ENCODE peak calls at places on chromosome 5, in ten cellular contexts. Q is A549, U is stomach, L is tibial nerve, Z is sigmoid colon, I is transverse colon, E is K562, B is suprapubic skin, R is H1, N is ovary. A is an unnamed sample.
A peak's percentile ranks its signal among the peaks of the same experiment; 100 is the strongest.

GRCh38 chr5:56876325-56876724 is 33.1 kb upstream of the SETD9 start:
- DNase-seq in Q (no peak), U (no peak), L (no peak), Z (no peak), I (no peak), E (no peak), B (no peak), R (no peak), N (no peak), A (no peak)

GRCh38 chr5:169650701-169651331 is 13.7 kb downstream of the DOCK2 start:
- DNase-seq in Q (peak; percentile 29), U (no peak), L (no peak), Z (no peak), I (no peak), E (peak; percentile 21), B (no peak), R (no peak), N (no peak), A (no peak)

GRCh38 chr5:14316471-14316870 is 173.3 kb downstream of the TRIO start:
- DNase-seq in Q (no peak), U (no peak), L (no peak), Z (no peak), I (no peak), E (no peak), B (no peak), R (no peak), N (peak; percentile 79), A (no peak)

GRCh38 chr5:6315580-6315979 is 62.8 kb downstream of the MED10 start:
- DNase-seq in Q (no peak), U (no peak), L (no peak), Z (no peak), I (no peak), E (no peak), B (no peak), R (no peak), N (no peak), A (peak; percentile 50)

GRCh38 chr5:82909816-82910215 is 167.4 kb downstream of the TMEM167A start:
- DNase-seq in Q (no peak), U (no peak), L (no peak), Z (no peak), I (no peak), E (no peak), B (no peak), R (no peak), N (no peak), A (no peak)

GRCh38 chr5:119453045-119453383 is 717 bp downstream of the HSD17B4 start:
- DNase-seq in Q (peak; percentile 14), U (peak; percentile 56), L (peak; percentile 24), Z (no peak), I (peak; percentile 36), E (peak; percentile 12), B (no peak), R (no peak), N (no peak), A (no peak)

GRCh38 chr5:82164109-82164956 is 113.8 kb downstream of the RPS23 start:
- DNase-seq in Q (peak; percentile 86), U (no peak), L (no peak), Z (no peak), I (no peak), E (no peak), B (no peak), R (no peak), N (no peak), A (no peak)

GRCh38 chr5:55231476-55232193 is 1.8 kb downstream of the CCNO start:
- DNase-seq in Q (no peak), U (no peak), L (no peak), Z (no peak), I (peak; percentile 51), E (no peak), B (no peak), R (peak; percentile 62), N (peak; percentile 44), A (peak; percentile 91)

GRCh38 chr5:16603701-16604100 is 13.1 kb downstream of the RETREG1 start:
- DNase-seq in Q (no peak), U (no peak), L (no peak), Z (no peak), I (no peak), E (no peak), B (no peak), R (no peak), N (no peak), A (no peak)

GRCh38 chr5:33891731-33892418 is at the start of gene ADAMTS12:
- DNase-seq in Q (peak; percentile 18), U (no peak), L (no peak), Z (peak; percentile 77), I (peak; percentile 24), E (peak; percentile 18), B (peak; percentile 82), R (peak; percentile 81), N (peak; percentile 76), A (no peak)

GRCh38 chr5:40828690-40829661 is 6.0 kb downstream of the RPL37 start:
- DNase-seq in Q (no peak), U (no peak), L (no peak), Z (no peak), I (no peak), E (no peak), B (no peak), R (no peak), N (no peak), A (peak; percentile 53)
- TF ChIP-seq POLR2A in Q (no peak), U (no peak), L (no peak), Z (no peak), I (no peak), E (peak; percentile 87), B (no peak), R (peak; percentile 93), N (no peak), A (no peak)

GRCh38 chr5:134465856-134466240 is 54.2 kb upstream of the CDKN2AIPNL start:
- DNase-seq in Q (peak; percentile 92), U (peak; percentile 93), L (peak; percentile 83), Z (peak; percentile 96), I (peak; percentile 94), E (peak; percentile 98), B (peak; percentile 94), R (peak; percentile 95), N (peak; percentile 95), A (peak; percentile 95)
- H3K27ac ChIP-seq in Q (peak overlapping the region; percentile 99), U (peak overlapping the region; percentile 96), L (peak overlapping the region; percentile 99), Z (peak overlapping the region; percentile 96), I (peak overlapping the region; percentile 99), E (peak overlapping the region; percentile 99), B (peak overlapping the region; percentile 98), R (peak overlapping the region; percentile 75), N (peak overlapping the region; percentile 81), A (peak overlapping the region; percentile 96)

DNA sequence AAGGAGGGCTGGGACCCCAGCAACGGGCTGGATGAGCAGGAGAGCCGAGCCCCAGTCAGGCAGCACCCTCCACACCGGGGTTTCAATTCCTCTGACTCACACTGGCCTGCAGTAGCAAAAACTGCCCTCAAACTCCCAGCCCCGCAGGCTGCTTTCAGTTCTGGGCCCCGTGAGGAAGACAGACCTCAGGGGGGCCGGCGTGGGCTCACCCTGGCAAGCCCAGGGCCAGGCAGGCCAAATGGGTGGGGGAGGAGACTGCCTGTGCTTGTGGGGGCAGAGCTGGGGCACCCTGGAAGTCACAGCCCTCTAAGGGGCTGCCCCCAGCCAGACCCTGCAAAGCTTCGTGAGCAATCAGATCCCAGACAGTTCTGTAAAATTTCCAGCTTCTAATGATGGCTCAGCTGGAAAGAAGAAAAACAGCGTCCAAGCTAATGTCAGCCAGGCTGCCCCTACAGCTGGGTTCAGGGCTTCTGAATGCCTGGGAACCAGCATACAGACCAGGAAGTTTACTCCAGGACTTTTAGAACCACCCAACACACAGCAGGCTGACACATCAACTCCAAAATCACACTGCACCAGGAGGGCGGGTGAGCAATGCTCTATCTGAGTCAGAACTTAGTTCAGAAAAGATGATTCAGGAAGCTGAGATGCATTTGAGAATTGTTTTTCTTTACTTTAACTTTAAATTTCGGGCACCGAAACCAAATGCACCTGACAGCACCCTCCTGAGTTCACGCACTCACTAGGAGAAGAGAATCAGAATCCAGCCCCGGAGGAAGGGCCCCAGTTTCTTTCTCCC is 34.7 kb downstream of the LPCAT1 start:
- DNase-seq in Q (no peak), U (no peak), L (no peak), Z (no peak), I (no peak), E (no peak), B (no peak), R (no peak), N (no peak), A (no peak)
- TF ChIP-seq EP300 in Q (no peak), U (no peak), L (no peak), Z (no peak), I (no peak), E (no peak), B (no peak), R (no peak), N (no peak), A (no peak)

GRCh38 chr5:138468133-138468965 is 3.1 kb downstream of the EGR1 start:
- DNase-seq in Q (peak; percentile 59), U (no peak), L (no peak), Z (no peak), I (no peak), E (no peak), B (no peak), R (no peak), N (no peak), A (no peak)
- TF ChIP-seq POLR2A in Q (no peak), U (peak; percentile 40), L (no peak), Z (no peak), I (peak; percentile 32), E (peak; percentile 94), B (no peak), R (peak; percentile 62), N (peak; percentile 8), A (no peak)

GRCh38 chr5:133843911-133844310 is 124.5 kb downstream of the C5orf15 start:
- DNase-seq in Q (no peak), U (no peak), L (no peak), Z (no peak), I (no peak), E (no peak), B (peak; percentile 55), R (no peak), N (no peak), A (no peak)
- H3K27ac ChIP-seq in Q (no peak overlapping the region), U (no peak overlapping the region), L (no peak overlapping the region), Z (no peak overlapping the region), I (no peak overlapping the region), E (no peak overlapping the region), B (peak overlapping the region; percentile 79), R (no peak overlapping the region), N (no peak overlapping the region), A (no peak overlapping the region)

GRCh38 chr5:180343846-180344327 is 9.2 kb downstream of the GFPT2 start:
- DNase-seq in Q (peak; percentile 41), U (no peak), L (peak; percentile 73), Z (peak; percentile 78), I (no peak), E (no peak), B (no peak), R (no peak), N (no peak), A (no peak)
- TF ChIP-seq EP300 in Q (no peak), U (no peak), L (peak; percentile 8), Z (no peak), I (no peak), E (no peak), B (no peak), R (no peak), N (no peak), A (no peak)

GRCh38 chr5:124199902-124200301 is 546.5 kb downstream of the ZNF608 start:
- DNase-seq in Q (no peak), U (no peak), L (no peak), Z (no peak), I (no peak), E (no peak), B (no peak), R (no peak), N (no peak), A (no peak)
- TF ChIP-seq POLR2A in Q (no peak), U (no peak), L (no peak), Z (no peak), I (no peak), E (no peak), B (no peak), R (no peak), N (no peak), A (no peak)